ENCODE peak calls at places on chromosomes 12 and 14, in eight cellular contexts. X is fibroblast of mammary gland; K is T-helper 9 cell; E is activated gamma-delta T cell; M is NCI-H2081; J is mucosa of descending colon; Z is activated naive CD4-positive, alpha-beta T cell treated with anti-CD3 and anti-CD28 coated beads, Interleukin-2, amount 50 U/mL, for 72 hours; D is CD4-positive, CD25-positive, alpha-beta regulatory T cell. G is an unnamed sample.

GRCh38 chr14:68174446-68174845 is 354.9 kb downstream of the RAD51B start:
- DNase-seq in Z (no peak), X (peak), K (no peak), D (no peak), E (no peak), J (no peak), M (no peak), G (no peak)

GRCh38 chr12:115944851-115945496 is 332.5 kb downstream of the MED13L start:
- DNase-seq in D (no peak), K (no peak), M (no peak), X (peak), E (no peak), J (no peak), Z (no peak), G (no peak)

GRCh38 chr12:88448337-88448944 is 131.8 kb downstream of the KITLG start:
- DNase-seq in X (no peak), M (peak), D (no peak), J (no peak), E (no peak), Z (no peak), K (no peak), G (no peak)

GRCh38 chr14:51079489-51079888 is 15.4 kb downstream of the TRIM9 start:
- DNase-seq in D (no peak), J (no peak), X (peak), K (no peak), M (no peak), E (no peak), Z (no peak), G (no peak)

GRCh38 chr12:122021822-122022392 is at the start of gene BCL7A:
- DNase-seq in J (peak), D (peak), X (peak), K (peak), M (peak), Z (no peak), E (no peak), G (peak)

GRCh38 chr14:60691383-60692113 is 32.6 kb downstream of the SIX4 start:
- DNase-seq in M (no peak), D (no peak), K (no peak), J (no peak), X (no peak), Z (no peak), E (no peak), G (no peak)

GRCh38 chr14:24339284-24340151 is at the start of gene RIPK3:
- DNase-seq in X (no peak), D (peak), E (peak), M (no peak), Z (no peak), J (peak), K (peak), G (no peak)

GRCh38 chr12:11727133-11727664 is 77.7 kb downstream of the ETV6 start:
- DNase-seq in E (no peak), D (peak), X (no peak), M (no peak), J (no peak), K (peak), Z (peak), G (no peak)

GRCh38 chr12:114784526-114784925 is 100.6 kb upstream of the TBX3 start:
- DNase-seq in M (no peak), K (no peak), Z (no peak), D (no peak), J (no peak), X (no peak), E (no peak), G (no peak)

GRCh38 chr12:54417712-54418440 is 1.2 kb downstream of the ITGA5 start:
- DNase-seq in E (peak), M (no peak), J (no peak), X (no peak), D (no peak), Z (no peak), K (no peak), G (peak)

GRCh38 chr12:75478395-75478794 is 2.2 kb upstream of the GLIPR1 start:
- DNase-seq in J (no peak), X (peak), M (no peak), K (no peak), E (no peak), Z (no peak), D (peak), G (peak)

G was measured in EL.